ENCODE peak calls at places on chromosome 20, in five cellular contexts. S is choroid plexus epithelial cell, T is hepatocyte, C is HL-60, D is nephron progenitor cell. J is an unnamed sample.

GRCh38 chr20:17663040-17663399 is 19.0 kb downstream of the RRBP1 start:
- DNase-seq in T (no peak), D (no peak), C (no peak), S (no peak), J (no peak)

GRCh38 chr20:17446171-17446570 is 85.0 kb downstream of the BFSP1 start:
- DNase-seq in T (no peak), D (no peak), C (no peak), S (no peak), J (no peak)

GRCh38 chr20:1225729-1226313 is at the start of gene RAD21L1:
- DNase-seq in T (peak), C (peak), D (peak), S (peak), J (peak)

GRCh38 chr20:49914310-49915117 is 815 bp downstream of the SPATA2 start:
- DNase-seq in D (no peak), C (no peak), T (no peak), S (no peak), J (no peak)

GRCh38 chr20:52033313-52033712 is 158.3 kb downstream of the ZFP64 start:
- DNase-seq in D (no peak), S (peak), T (peak), C (no peak), J (no peak)

GRCh38 chr20:50029697-50030428 is 47.1 kb downstream of the SNAI1 start:
- DNase-seq in S (peak), T (peak), C (peak), D (no peak), J (no peak)

GRCh38 chr20:51379601-51380341 is 162.7 kb downstream of the NFATC2 start:
- DNase-seq in S (no peak), D (no peak), T (no peak), C (no peak), J (no peak)

GRCh38 chr20:13800728-13801134 is 15.9 kb downstream of the NDUFAF5 start:
- DNase-seq in T (peak), D (no peak), C (no peak), S (peak), J (no peak)

GRCh38 chr20:49278817-49279676 is 1.2 kb upstream of the ZNFX1 start:
- DNase-seq in T (peak), S (peak), D (peak), C (no peak), J (no peak)

GRCh38 chr20:42779216-42779615 is 410.5 kb downstream of the PTPRT start:
- DNase-seq in T (peak), D (no peak), C (no peak), S (no peak), J (no peak)

GRCh38 chr20:63453029-63453523 is 19.4 kb downstream of the KCNQ2 start:
- DNase-seq in S (no peak), T (no peak), D (no peak), C (no peak), J (peak)

GRCh38 chr20:62946918-62947317 is 5.6 kb upstream of the SLC17A9 start:
- DNase-seq in D (no peak), T (no peak), C (no peak), S (no peak), J (no peak)

GRCh38 chr20:62482970-62483369 is 7.2 kb upstream of the GATA5 start:
- DNase-seq in D (no peak), S (peak), T (no peak), C (no peak), J (no peak)

DNA sequence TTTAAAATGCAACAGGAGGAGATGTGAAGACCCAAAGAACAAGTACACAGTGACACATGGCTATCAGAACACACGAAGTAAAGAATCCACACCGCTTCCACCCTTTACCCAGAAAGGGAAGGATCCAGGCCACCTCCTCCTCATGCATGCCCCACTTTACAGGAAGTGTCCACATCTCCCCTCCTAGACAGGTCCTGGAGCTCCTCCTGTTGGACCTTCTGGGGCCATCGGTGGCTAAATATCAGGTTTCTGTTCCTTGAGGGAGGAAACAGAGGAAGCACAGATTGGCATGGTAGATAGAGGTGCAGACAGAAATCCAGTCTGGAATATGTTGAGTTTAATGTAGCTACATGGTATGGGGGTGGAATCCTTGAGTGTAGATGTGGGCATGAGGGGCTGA is 10.9 kb downstream of the NINL start:
- DNase-seq in D (no peak), S (peak), T (no peak), C (peak), J (no peak)
- TF ChIP-seq CTCF in D (no peak), S (peak), T (peak), C (no peak), J (no peak)

GRCh38 chr20:2327620-2328555 is 32.1 kb downstream of the TGM3 start:
- DNase-seq in T (no peak), S (no peak), D (no peak), C (no peak), J (no peak)

GRCh38 chr20:2320813-2321658 is 25.2 kb downstream of the TGM3 start:
- DNase-seq in S (no peak), C (no peak), D (no peak), T (no peak), J (no peak)

GRCh38 chr20:2326046-2326445 is 30.2 kb downstream of the TGM3 start:
- DNase-seq in S (no peak), T (no peak), C (no peak), D (no peak), J (no peak)

GRCh38 chr20:2323051-2323450 is 27.2 kb downstream of the TGM3 start:
- DNase-seq in S (no peak), C (no peak), D (no peak), T (no peak), J (no peak)
- TF ChIP-seq CTCF in S (no peak), C (no peak), D (no peak), T (no peak), J (no peak)

DNA sequence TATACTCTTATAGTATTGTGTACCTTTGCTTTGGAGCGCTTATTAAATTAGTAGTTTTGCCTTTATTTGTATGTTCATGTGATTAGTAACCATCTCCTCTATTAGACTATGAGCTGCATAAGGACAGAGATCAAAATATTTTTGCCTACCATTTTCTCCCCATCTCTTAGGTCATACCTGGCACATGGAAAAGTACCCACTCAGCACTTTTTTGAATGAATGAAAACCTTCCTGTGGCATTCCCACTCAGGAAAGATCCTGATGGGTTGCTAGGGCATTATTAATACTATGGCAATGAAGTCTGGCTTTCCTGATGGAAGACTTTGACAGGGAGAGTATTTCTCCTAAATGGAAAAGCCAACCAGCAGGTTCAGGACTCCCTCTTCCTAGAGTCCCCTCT is 20.3 kb upstream of the CHD6 start:
- DNase-seq in D (no peak), S (no peak), C (no peak), T (no peak), J (no peak)
- TF ChIP-seq CTCF in D (no peak), S (no peak), C (no peak), T (no peak), J (no peak)

DNA sequence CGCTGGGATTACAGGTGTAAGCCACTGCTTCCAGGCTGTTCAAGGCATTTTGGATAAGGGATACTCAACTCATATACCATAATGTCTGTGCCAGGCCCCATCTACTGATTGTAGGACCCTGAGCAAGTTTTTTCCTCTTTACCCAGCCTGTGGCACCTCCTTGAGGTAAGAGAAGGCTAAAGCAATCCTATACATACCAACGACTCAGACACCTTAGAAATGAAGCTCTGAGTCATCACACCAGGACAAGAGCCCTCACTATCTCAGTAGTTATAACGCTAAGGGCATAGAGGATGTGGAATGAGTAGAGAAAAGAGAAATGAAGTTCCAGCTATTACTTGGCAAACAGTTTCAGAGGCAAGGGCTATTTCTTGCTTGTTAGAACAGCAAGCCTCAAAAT is 16.9 kb downstream of the NDRG3 start:
- DNase-seq in S (peak), C (no peak), D (no peak), T (peak), J (no peak)
- TF ChIP-seq CTCF in S (peak), C (no peak), D (peak), T (peak), J (no peak)

GRCh38 chr20:31523361-31524283 is 9.4 kb downstream of the HM13 start:
- DNase-seq in T (no peak), C (no peak), S (no peak), D (no peak), J (no peak)

GRCh38 chr20:31522756-31523155 is 8.5 kb downstream of the HM13 start:
- DNase-seq in T (no peak), D (no peak), C (no peak), S (no peak), J (no peak)

GRCh38 chr20:31527266-31527665 is 13.0 kb downstream of the HM13 start:
- DNase-seq in C (no peak), S (no peak), T (no peak), D (no peak), J (no peak)
- TF ChIP-seq CTCF in C (no peak), S (no peak), T (no peak), D (no peak), J (no peak)

GRCh38 chr20:34215711-34216381 is 25.4 kb upstream of the ASIP start:
- DNase-seq in S (peak), C (no peak), D (peak), T (peak), J (peak)
- TF ChIP-seq CTCF in S (no peak), C (no peak), D (no peak), T (peak), J (no peak)

GRCh38 chr20:45617591-45617990 is 11.9 kb upstream of the WFDC10A start:
- DNase-seq in S (no peak), T (no peak), C (no peak), D (no peak), J (no peak)

GRCh38 chr20:45626540-45626939 is 3.0 kb upstream of the WFDC10A start:
- DNase-seq in S (no peak), T (no peak), C (no peak), D (no peak), J (no peak)

GRCh38 chr20:45621593-45621992 is 7.9 kb upstream of the WFDC10A start:
- DNase-seq in S (no peak), D (no peak), C (no peak), T (peak), J (no peak)
- TF ChIP-seq CTCF in S (no peak), D (no peak), C (no peak), T (no peak), J (no peak)

GRCh38 chr20:31833130-31833930 is 12.1 kb downstream of the FOXS1 start:
- DNase-seq in C (no peak), T (peak), S (peak), D (peak), J (peak)
- TF ChIP-seq CTCF in C (peak), T (peak), S (peak), D (peak), J (peak)

GRCh38 chr20:5586720-5587119 is 163.5 kb upstream of the SHLD1 start:
- DNase-seq in S (no peak), C (no peak), T (no peak), D (no peak), J (no peak)
- TF ChIP-seq CTCF in S (no peak), C (no peak), T (no peak), D (no peak), J (no peak)

J was measured in GM20000.